ENCODE peak calls at places on chromosomes 1 and 21, in nine cellular contexts. V is GM13977, H is bronchial epithelial cell, M is foreskin fibroblast, C is endothelial cell, Y is tibial artery, U is coronary artery, J is cardiac muscle cell, T is AG04450. A is an unnamed sample.
A peak's percentile ranks its signal among the peaks of the same experiment; 100 is the strongest.

GRCh38 chr21:15301014-15301413 is 236.2 kb upstream of the NRIP1 start:
- DNase-seq in V (no peak), H (peak; percentile 72), M (no peak), C (no peak), Y (no peak), U (no peak), J (no peak), T (no peak), A (no peak)

GRCh38 chr1:66311092-66311491 is 222.9 kb upstream of the SGIP1 start:
- DNase-seq in V (no peak), H (peak; percentile 66), M (no peak), C (no peak), Y (no peak), U (no peak), J (no peak), T (no peak), A (no peak)

GRCh38 chr1:166040223-166040622 is 126.6 kb downstream of the FAM78B start:
- DNase-seq in V (no peak), H (no peak), M (no peak), C (no peak), Y (no peak), U (no peak), J (no peak), T (no peak), A (no peak)

GRCh38 chr1:66705100-66705499 is 47.2 kb upstream of the DYNLT5 start:
- DNase-seq in V (no peak), H (peak; percentile 35), M (peak; percentile 45), C (no peak), Y (no peak), U (no peak), J (no peak), T (no peak), A (no peak)

GRCh38 chr1:109441105-109441504 is 14.9 kb upstream of the PSMA5 start:
- DNase-seq in V (no peak), H (no peak), M (peak; percentile 89), C (no peak), Y (no peak), U (no peak), J (no peak), T (no peak), A (no peak)

GRCh38 chr1:178625695-178626094 is 99.3 kb upstream of the RALGPS2 start:
- DNase-seq in V (no peak), H (no peak), M (no peak), C (no peak), Y (no peak), U (no peak), J (peak; percentile 41), T (no peak), A (no peak)

GRCh38 chr1:233082778-233083550 is 132.6 kb downstream of the NTPCR start:
- DNase-seq in V (no peak), H (no peak), M (no peak), C (no peak), Y (no peak), U (no peak), J (no peak), T (no peak), A (no peak)

GRCh38 chr1:218658294-218658693 is 313.2 kb downstream of the TGFB2 start:
- DNase-seq in V (no peak), H (no peak), M (no peak), C (no peak), Y (no peak), U (no peak), J (no peak), T (no peak), A (no peak)

GRCh38 chr1:47418681-47419272 is 2.7 kb downstream of the FOXE3 start:
- DNase-seq in V (no peak), H (no peak), M (no peak), C (no peak), Y (no peak), U (no peak), J (no peak), T (no peak), A (no peak)

GRCh38 chr1:58819719-58820118 is 35.9 kb upstream of the JUN start:
- DNase-seq in V (no peak), H (no peak), M (no peak), C (no peak), Y (no peak), U (no peak), J (no peak), T (no peak), A (no peak)

GRCh38 chr1:21669287-21670058 is at the start of gene RAP1GAP:
- DNase-seq in V (peak; percentile 68), H (no peak), M (no peak), C (peak; percentile 31), Y (no peak), U (no peak), J (peak; percentile 67), T (no peak), A (no peak)

GRCh38 chr1:58814251-58815068 is 30.6 kb upstream of the JUN start:
- DNase-seq in V (peak; percentile 41), H (peak; percentile 72), M (no peak), C (peak; percentile 42), Y (peak; percentile 55), U (peak; percentile 78), J (no peak), T (no peak), A (no peak)

GRCh38 chr1:91651671-91652071 is 151.0 kb downstream of the CDC7 start:
- DNase-seq in V (no peak), H (no peak), M (peak; percentile 71), C (no peak), Y (peak; percentile 52), U (no peak), J (no peak), T (no peak), A (no peak)

GRCh38 chr1:60911980-60912692 is 170.2 kb upstream of the NFIA start:
- DNase-seq in V (no peak), H (no peak), M (no peak), C (peak; percentile 36), Y (peak; percentile 54), U (no peak), J (peak; percentile 44), T (no peak), A (no peak)

GRCh38 chr1:60906039-60906438 is 176.3 kb upstream of the NFIA start:
- DNase-seq in V (no peak), H (no peak), M (no peak), C (no peak), Y (no peak), U (no peak), J (no peak), T (no peak), A (no peak)

GRCh38 chr1:60903591-60903990 is 178.8 kb upstream of the NFIA start:
- DNase-seq in V (no peak), H (no peak), M (peak; percentile 15), C (no peak), Y (peak; percentile 62), U (no peak), J (no peak), T (no peak), A (no peak)

GRCh38 chr1:60904079-60904852 is 178.1 kb upstream of the NFIA start:
- DNase-seq in V (no peak), H (no peak), M (peak; percentile 25), C (no peak), Y (peak; percentile 69), U (no peak), J (no peak), T (no peak), A (no peak)

GRCh38 chr1:60908159-60908558 is 174.2 kb upstream of the NFIA start:
- DNase-seq in V (no peak), H (no peak), M (no peak), C (no peak), Y (no peak), U (no peak), J (no peak), T (no peak), A (no peak)
- TF ChIP-seq CTCF in V (no peak), H (no peak), M (no peak), C (no peak), Y (no peak), U (no peak), J (no peak), T (no peak), A (no peak)

DNA sequence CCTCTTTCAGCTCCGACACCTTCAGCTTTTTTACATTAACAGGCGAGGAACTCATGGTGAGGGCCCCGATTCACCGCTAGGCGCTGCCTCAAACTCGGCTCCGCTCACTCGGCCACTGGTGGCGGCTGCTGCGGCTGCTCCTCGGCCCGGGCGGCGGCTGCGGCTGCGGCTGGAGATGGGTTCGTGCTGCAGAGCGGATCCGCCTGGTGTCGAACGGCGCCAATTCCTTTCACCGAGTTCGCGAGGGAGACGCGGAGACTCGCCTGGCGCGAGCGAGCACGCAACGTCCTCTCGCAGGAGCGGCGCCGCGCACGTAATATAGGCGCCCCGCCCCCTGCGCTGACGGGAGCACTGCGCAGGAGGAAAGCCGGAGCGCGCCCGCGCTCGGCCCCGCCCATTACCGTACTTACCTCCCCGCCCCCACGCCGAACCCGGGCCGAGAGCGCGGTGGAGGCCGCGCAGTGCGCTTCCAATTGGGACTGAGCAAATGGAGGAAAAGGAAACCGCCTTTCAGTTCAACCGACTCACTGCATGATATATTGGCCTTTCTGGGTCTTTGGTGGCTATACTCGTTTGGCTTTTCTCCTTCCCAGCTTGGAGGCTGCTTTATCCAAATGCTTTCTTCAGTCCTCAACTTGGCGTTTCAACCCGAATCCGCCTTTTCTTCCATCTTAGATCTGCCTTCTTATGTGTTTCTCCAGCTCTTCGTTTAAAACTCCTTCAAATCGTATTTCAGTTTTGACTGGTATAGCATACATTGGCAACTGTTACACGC is at the start of gene HNRNPU:
- DNase-seq in V (peak; percentile 94), H (peak; percentile 87), M (peak; percentile 98), C (peak; percentile 96), Y (peak; percentile 97), U (peak; percentile 96), J (peak; percentile 98), T (peak; percentile 94), A (peak; percentile 99)
- TF ChIP-seq CTCF in V (no peak), H (peak; percentile 54), M (peak; percentile 21), C (peak; percentile 36), Y (peak; percentile 24), U (peak; percentile 28), J (peak; percentile 37), T (peak; percentile 42), A (peak; percentile 43)

GRCh38 chr1:200894712-200895447 is at the start of gene INAVA:
- DNase-seq in V (no peak), H (peak; percentile 86), M (no peak), C (no peak), Y (no peak), U (no peak), J (no peak), T (no peak), A (no peak)
- TF ChIP-seq CTCF in V (no peak), H (peak; percentile 52), M (no peak), C (no peak), Y (no peak), U (no peak), J (no peak), T (no peak), A (no peak)

DNA sequence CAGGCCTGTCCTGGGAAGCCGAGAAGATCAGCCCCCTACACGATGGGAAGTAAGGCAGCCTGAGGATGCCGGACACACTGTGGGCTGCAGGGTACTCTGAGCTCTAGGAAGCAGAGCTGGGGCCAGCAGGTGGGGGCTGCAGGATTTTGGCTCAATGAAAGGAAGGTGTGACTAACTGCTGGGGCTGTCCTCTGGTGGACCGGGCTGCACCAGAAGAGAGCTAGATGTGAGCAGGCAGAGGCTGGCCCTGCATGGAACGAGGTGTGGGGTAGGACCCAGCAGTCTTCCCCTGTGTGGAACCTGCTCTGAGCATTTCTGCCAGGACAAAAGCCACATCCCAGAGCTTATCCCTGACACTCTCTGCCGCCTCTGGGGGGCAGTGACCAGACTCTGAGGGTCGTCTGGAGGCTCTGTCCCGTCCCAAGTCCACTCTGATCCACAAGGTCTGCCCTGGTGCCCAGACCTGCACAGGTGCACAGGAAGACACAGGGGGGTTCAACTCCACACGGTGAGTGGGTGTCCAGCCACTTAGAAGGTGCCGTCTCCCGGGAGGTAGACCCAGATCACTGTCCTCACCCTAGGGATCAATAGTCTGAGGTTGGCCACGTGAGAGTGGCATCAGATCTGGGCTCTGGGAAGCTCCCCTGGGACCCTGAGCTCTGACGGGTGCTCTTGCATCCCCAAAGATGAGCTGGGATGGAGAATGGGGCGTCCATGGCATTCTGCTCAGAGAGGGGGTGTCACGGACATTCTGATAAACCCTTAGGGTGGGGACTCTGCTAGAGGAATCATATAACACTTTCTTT is 187.6 kb upstream of the VAMP3 start:
- DNase-seq in V (no peak), H (no peak), M (no peak), C (no peak), Y (peak; percentile 10), U (no peak), J (no peak), T (no peak), A (no peak)
- TF ChIP-seq CTCF in V (no peak), H (no peak), M (no peak), C (no peak), Y (no peak), U (no peak), J (no peak), T (no peak), A (no peak)

A was measured in osteocyte.